ENCODE peak calls at places on chromosomes 4 and X, in six cellular contexts. A is HFFc6, D is suprapubic skin, P is AG09309, M is GM06990, W is fibroblast of mammary gland. E is an unnamed sample.

GRCh38 chr4:137454767-137455166 is 77.5 kb downstream of the PCDH18 start:
- DNase-seq in P (no peak), A (no peak), D (no peak), M (no peak), W (no peak), E (no peak)

GRCh38 chr4:105714932-105715331 is 6.3 kb downstream of the GSTCD start:
- DNase-seq in D (no peak), P (no peak), A (no peak), W (peak), M (no peak), E (no peak)

GRCh38 chrX:6002056-6002455 is 226.6 kb downstream of the NLGN4X start:
- DNase-seq in W (no peak), A (no peak), M (no peak), D (no peak), P (no peak), E (no peak)

GRCh38 chr4:130395871-130396270 is 1299.9 kb downstream of the C4orf33 start:
- DNase-seq in A (peak), D (no peak), P (no peak), M (no peak), W (peak), E (no peak)

GRCh38 chrX:70033348-70033747 is 16.4 kb downstream of the AWAT2 start:
- DNase-seq in W (peak), D (no peak), A (no peak), P (no peak), M (no peak), E (peak)

GRCh38 chr4:113952452-113953029 is 26.9 kb downstream of the ARSJ start:
- DNase-seq in P (no peak), A (peak), M (peak), W (peak), D (no peak), E (peak)

GRCh38 chr4:8637456-8637984 is 45.0 kb downstream of the CPZ start:
- DNase-seq in A (no peak), D (peak), W (no peak), P (no peak), M (no peak), E (no peak)

GRCh38 chr4:89134775-89135319 is 23.5 kb downstream of the TIGD2 start:
- DNase-seq in D (no peak), W (peak), A (peak), P (peak), M (no peak), E (no peak)

GRCh38 chr4:74190919-74191397 is 33.0 kb downstream of the MTHFD2L start:
- DNase-seq in P (no peak), W (no peak), D (no peak), A (no peak), M (no peak), E (no peak)

GRCh38 chrX:2823795-2824386 is 4.8 kb upstream of the GYG2 start:
- DNase-seq in D (no peak), P (no peak), M (no peak), A (no peak), W (no peak), E (no peak)

GRCh38 chrX:21487832-21488231 is 113.6 kb downstream of the CNKSR2 start:
- DNase-seq in A (no peak), D (no peak), M (no peak), W (no peak), P (no peak), E (peak)

GRCh38 chrX:55787727-55788126 is 70.2 kb downstream of the RRAGB start:
- DNase-seq in W (no peak), M (no peak), P (no peak), D (no peak), A (no peak), E (no peak)

GRCh38 chr4:1976416-1977352 is 32.1 kb downstream of the NELFA start:
- DNase-seq in W (no peak), M (no peak), A (no peak), D (peak), P (no peak), E (no peak)

GRCh38 chr4:176789955-176790354 is 2.8 kb downstream of the VEGFC start:
- DNase-seq in M (no peak), D (no peak), A (peak), W (peak), P (no peak), E (no peak)

GRCh38 chr4:48121180-48121579 is 12.9 kb downstream of the TXK start:
- DNase-seq in D (no peak), M (no peak), A (no peak), W (no peak), P (no peak), E (no peak)

GRCh38 chr4:122045533-122045932 is 93.7 kb upstream of the TRPC3 start:
- DNase-seq in W (peak), M (no peak), A (peak), D (no peak), P (peak), E (peak)

GRCh38 chrX:134020910-134021309 is 35.5 kb upstream of the GPC3 start:
- DNase-seq in M (no peak), A (no peak), W (no peak), P (no peak), D (no peak), E (peak)

GRCh38 chr4:126766266-126766665 is 866.5 kb upstream of the INTU start:
- DNase-seq in D (no peak), P (no peak), W (peak), M (no peak), A (no peak), E (no peak)

GRCh38 chr4:145843148-145843547 is 95.5 kb downstream of the ZNF827 start:
- DNase-seq in D (no peak), A (peak), P (peak), W (peak), M (no peak), E (no peak)

GRCh38 chr4:145840801-145841200 is 97.8 kb downstream of the ZNF827 start:
- DNase-seq in P (no peak), A (no peak), D (no peak), W (no peak), M (no peak), E (no peak)

GRCh38 chr4:145842224-145842887 is 96.3 kb downstream of the ZNF827 start:
- DNase-seq in D (no peak), M (no peak), P (no peak), A (peak), W (peak), E (no peak)

GRCh38 chr4:145839151-145839550 is 99.5 kb downstream of the ZNF827 start:
- DNase-seq in D (no peak), A (no peak), P (no peak), W (no peak), M (no peak), E (no peak)

GRCh38 chr4:145840162-145840768 is 98.4 kb downstream of the ZNF827 start:
- DNase-seq in M (no peak), P (no peak), D (no peak), A (peak), W (peak), E (peak)
- TF ChIP-seq CTCF in M (peak), P (peak), D (no peak), A (peak), W (peak), E (no peak)

GRCh38 chr4:63563288-63564014 is 845.8 kb downstream of the TECRL start:
- DNase-seq in P (no peak), D (no peak), W (no peak), M (no peak), A (no peak), E (no peak)
- TF ChIP-seq CTCF in P (no peak), D (no peak), W (no peak), M (no peak), A (no peak), E (no peak)

GRCh38 chr4:6308890-6309643 is 39.4 kb downstream of the WFS1 start:
- DNase-seq in P (no peak), A (no peak), W (no peak), D (no peak), M (no peak), E (peak)
- TF ChIP-seq CTCF in P (no peak), A (no peak), W (no peak), D (no peak), M (no peak), E (no peak)

GRCh38 chr4:156970501-156971167 is 965 bp downstream of the PDGFC start:
- DNase-seq in A (peak), D (peak), P (no peak), W (peak), M (no peak), E (peak)
- TF ChIP-seq CTCF in A (peak), D (peak), P (peak), W (peak), M (no peak), E (no peak)

GRCh38 chrX:130995351-130995967 is 62.7 kb upstream of the ARHGAP36 start:
- DNase-seq in A (no peak), W (no peak), P (no peak), D (no peak), M (no peak), E (no peak)

GRCh38 chrX:130999360-130999759 is 58.8 kb upstream of the ARHGAP36 start:
- DNase-seq in W (no peak), P (no peak), M (no peak), A (no peak), D (no peak), E (no peak)

GRCh38 chrX:130990723-130991122 is 67.4 kb upstream of the ARHGAP36 start:
- DNase-seq in D (no peak), A (no peak), P (no peak), W (no peak), M (no peak), E (no peak)

GRCh38 chrX:130994671-130995070 is 63.5 kb upstream of the ARHGAP36 start:
- DNase-seq in W (peak), M (no peak), D (no peak), P (no peak), A (no peak), E (peak)
- TF ChIP-seq CTCF in W (peak), M (peak), D (no peak), P (peak), A (peak), E (peak)

GRCh38 chrX:8823698-8824097 is 22.5 kb upstream of the FAM9A start:
- DNase-seq in A (no peak), M (no peak), P (no peak), D (no peak), W (no peak), E (no peak)

GRCh38 chrX:8815460-8816065 is 14.4 kb upstream of the FAM9A start:
- DNase-seq in A (peak), D (no peak), W (peak), M (no peak), P (no peak), E (peak)

GRCh38 chrX:8820910-8821527 is 19.8 kb upstream of the FAM9A start:
- DNase-seq in W (peak), P (no peak), M (no peak), D (no peak), A (no peak), E (no peak)
- TF ChIP-seq CTCF in W (no peak), P (peak), M (no peak), D (no peak), A (peak), E (no peak)

GRCh38 chr4:31045724-31046318 is 325.7 kb downstream of the PCDH7 start:
- DNase-seq in D (no peak), P (no peak), W (peak), A (no peak), M (no peak), E (peak)
- TF ChIP-seq CTCF in D (peak), P (peak), W (peak), A (peak), M (peak), E (no peak)

GRCh38 chr4:154018659-154019058 is 229.8 kb upstream of the SFRP2 start:
- DNase-seq in W (no peak), M (no peak), P (no peak), A (no peak), D (no peak), E (peak)
- TF ChIP-seq CTCF in W (peak), M (peak), P (no peak), A (no peak), D (no peak), E (no peak)

DNA sequence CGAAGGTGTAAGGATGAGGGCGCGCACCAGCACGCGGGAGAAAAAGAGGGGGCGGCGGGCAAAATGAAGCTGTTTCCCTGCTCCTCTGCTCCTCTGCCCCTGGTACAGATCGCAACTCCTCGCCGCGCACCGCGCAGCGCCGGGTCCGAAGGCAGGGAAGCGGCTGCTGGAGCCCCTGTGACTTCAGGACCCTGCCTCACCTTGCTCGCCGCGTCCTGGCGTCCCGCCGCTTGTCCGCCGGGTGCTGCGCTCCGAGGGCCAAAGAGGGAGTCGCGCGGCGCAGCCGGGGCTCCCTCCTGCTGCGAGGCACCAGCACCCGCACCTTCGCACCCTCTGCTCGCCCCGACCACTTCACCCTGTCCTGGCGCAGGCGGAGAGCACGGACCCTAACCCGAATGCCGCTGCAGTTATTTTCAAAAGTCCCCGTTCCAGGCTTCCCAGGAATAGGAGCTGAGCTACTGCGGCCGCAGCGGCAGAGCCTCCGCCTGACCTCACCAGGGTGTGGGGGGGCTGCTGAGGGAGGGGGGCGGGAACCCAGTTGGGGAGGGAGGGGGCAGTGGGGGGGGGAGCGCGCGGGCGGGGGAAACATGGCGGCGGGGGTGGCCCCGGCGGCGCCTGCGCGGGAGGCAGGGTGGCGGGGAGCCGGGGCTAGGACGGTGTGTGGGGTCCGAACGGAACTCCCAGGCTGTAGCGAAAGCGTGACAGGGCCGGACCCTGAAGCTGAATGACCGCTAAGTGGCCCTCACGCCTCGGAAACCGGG is at the start of gene KLHL13:
- DNase-seq in A (no peak), P (no peak), D (peak), M (peak), W (peak), E (peak)
- TF ChIP-seq CTCF in A (no peak), P (no peak), D (no peak), M (no peak), W (no peak), E (no peak)

DNA sequence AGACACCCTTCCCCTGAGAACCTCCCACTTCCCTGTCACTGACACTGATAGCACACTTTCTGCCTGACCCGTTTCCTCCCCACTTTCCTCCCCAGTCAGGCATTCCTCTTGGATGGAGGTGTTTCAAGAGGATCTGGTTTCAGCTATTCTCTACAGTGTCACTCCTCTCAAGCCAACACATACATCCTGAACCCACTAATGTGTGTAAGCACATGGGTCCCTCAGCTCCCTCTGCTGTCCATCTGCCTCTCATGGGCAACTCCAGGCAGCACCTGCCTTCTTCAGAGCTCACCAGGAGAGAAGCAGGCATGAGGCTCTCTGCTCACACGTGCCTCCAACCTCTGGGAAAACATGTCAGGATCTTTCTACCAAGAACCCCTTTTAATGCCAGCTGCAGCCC is 207.6 kb downstream of the NAF1 start:
- DNase-seq in A (no peak), M (no peak), P (no peak), D (no peak), W (no peak), E (peak)
- TF ChIP-seq CTCF in A (no peak), M (peak), P (no peak), D (no peak), W (no peak), E (no peak)

E was measured in Calu3.